ENCODE peak calls at places on chromosomes 3 and 15, in six cellular contexts. One of them, this sample, is unnamed.
A peak's percentile ranks its signal among the peaks of the same experiment; 100 is the strongest.

GRCh38 chr15:27396997-27397396 is 426.0 kb downstream of the GABRG3 start:
- DNase-seq in heart left ventricle: no peak
- DNase-seq in AG10803: no peak
- DNase-seq in HL-60: no peak
- DNase-seq in AG04450: no peak
- DNase-seq in fibroblast of lung: no peak
- DNase-seq in this sample: no peak

GRCh38 chr3:178320481-178321352 is 215.5 kb upstream of the KCNMB2 start:
- DNase-seq in heart left ventricle: peak; percentile 41
- DNase-seq in AG10803: peak; percentile 69
- DNase-seq in AG04450: peak; percentile 53
- DNase-seq in fibroblast of lung: peak; percentile 86
- DNase-seq in HL-60: no peak
- DNase-seq in this sample: peak; percentile 68

GRCh38 chr15:51139091-51139490 is 44.4 kb upstream of the TNFAIP8L3 start:
- DNase-seq in HL-60: no peak
- DNase-seq in heart left ventricle: no peak
- DNase-seq in fibroblast of lung: peak; percentile 67
- DNase-seq in AG10803: peak; percentile 25
- DNase-seq in AG04450: no peak
- DNase-seq in this sample: no peak

GRCh38 chr15:62977952-62978811 is 64.4 kb upstream of the TPM1 start:
- DNase-seq in heart left ventricle: no peak
- DNase-seq in fibroblast of lung: peak; percentile 77
- DNase-seq in AG04450: no peak
- DNase-seq in AG10803: peak; percentile 91
- DNase-seq in HL-60: no peak
- DNase-seq in this sample: peak; percentile 84

GRCh38 chr15:34799149-34799824 is 3.9 kb upstream of the ACTC1 start:
- DNase-seq in HL-60: no peak
- DNase-seq in heart left ventricle: peak; percentile 85
- DNase-seq in AG04450: no peak
- DNase-seq in fibroblast of lung: peak; percentile 10
- DNase-seq in AG10803: no peak
- DNase-seq in this sample: no peak

GRCh38 chr3:79247367-79248103 is 520.3 kb downstream of the ROBO1 start:
- DNase-seq in fibroblast of lung: peak; percentile 78
- DNase-seq in heart left ventricle: no peak
- DNase-seq in AG10803: peak; percentile 53
- DNase-seq in AG04450: peak; percentile 27
- DNase-seq in HL-60: no peak
- DNase-seq in this sample: no peak

GRCh38 chr15:41581110-41581509 is 22.1 kb downstream of the TYRO3 start:
- DNase-seq in AG10803: no peak
- DNase-seq in HL-60: no peak
- DNase-seq in heart left ventricle: no peak
- DNase-seq in AG04450: no peak
- DNase-seq in fibroblast of lung: no peak
- DNase-seq in this sample: no peak

GRCh38 chr15:43229977-43230376 is 9.2 kb upstream of the EPB42 start:
- DNase-seq in AG10803: no peak
- DNase-seq in AG04450: no peak
- DNase-seq in HL-60: no peak
- DNase-seq in heart left ventricle: no peak
- DNase-seq in fibroblast of lung: no peak
- DNase-seq in this sample: no peak

GRCh38 chr3:194851941-194852340 is 166.3 kb downstream of the FAM43A start:
- DNase-seq in HL-60: no peak
- DNase-seq in AG10803: no peak
- DNase-seq in fibroblast of lung: no peak
- DNase-seq in heart left ventricle: no peak
- DNase-seq in AG04450: no peak
- DNase-seq in this sample: no peak

GRCh38 chr15:63052961-63053698 is 10.6 kb downstream of the TPM1 start:
- DNase-seq in AG10803: peak; percentile 61
- DNase-seq in HL-60: no peak
- DNase-seq in heart left ventricle: peak; percentile 70
- DNase-seq in AG04450: no peak
- DNase-seq in fibroblast of lung: peak; percentile 55
- DNase-seq in this sample: no peak

DNA sequence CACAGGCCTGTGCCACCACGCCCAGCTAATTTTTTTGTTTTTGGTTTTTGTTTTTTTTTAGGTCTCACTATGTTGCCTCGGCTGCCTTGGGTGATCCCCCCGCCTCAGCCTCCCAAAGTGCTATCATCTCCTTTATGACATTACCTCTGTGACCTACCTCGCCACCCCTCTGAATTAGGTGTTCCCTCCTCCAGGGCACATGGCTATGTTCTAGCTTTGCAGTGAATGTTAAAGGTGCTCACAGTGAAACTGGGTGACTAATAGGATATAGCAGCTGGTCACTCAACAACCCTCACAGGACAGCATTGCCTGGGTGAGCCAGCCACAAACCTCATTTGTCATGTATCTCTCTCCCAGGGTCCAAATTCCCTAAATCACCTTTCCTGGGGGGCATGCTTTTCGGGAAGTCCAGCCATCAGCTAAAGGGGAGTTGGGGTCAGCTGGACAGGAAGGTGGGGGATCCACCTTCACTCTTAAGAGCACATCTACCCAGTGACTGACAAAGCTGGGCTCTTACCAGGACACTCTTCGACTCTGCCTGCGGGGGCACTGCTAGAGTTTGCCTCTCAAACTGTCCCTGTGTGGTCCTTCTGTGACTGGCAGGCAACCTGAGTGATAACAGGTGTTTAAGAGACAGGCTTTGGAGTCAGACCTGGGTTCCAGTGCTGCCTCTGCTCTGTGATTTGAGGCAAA is 1.6 kb upstream of the TTLL3 start:
- DNase-seq in AG10803: peak; percentile 18
- DNase-seq in AG04450: no peak
- DNase-seq in fibroblast of lung: peak; percentile 17
- DNase-seq in heart left ventricle: no peak
- DNase-seq in HL-60: no peak
- DNase-seq in this sample: no peak
- TF ChIP-seq CTCF in AG10803: peak; percentile 29
- TF ChIP-seq CTCF in AG04450: peak; percentile 32
- TF ChIP-seq CTCF in fibroblast of lung: peak; percentile 36
- TF ChIP-seq CTCF in heart left ventricle: no peak
- TF ChIP-seq CTCF in HL-60: peak; percentile 21
- TF ChIP-seq CTCF in this sample: peak; percentile 45

DNA sequence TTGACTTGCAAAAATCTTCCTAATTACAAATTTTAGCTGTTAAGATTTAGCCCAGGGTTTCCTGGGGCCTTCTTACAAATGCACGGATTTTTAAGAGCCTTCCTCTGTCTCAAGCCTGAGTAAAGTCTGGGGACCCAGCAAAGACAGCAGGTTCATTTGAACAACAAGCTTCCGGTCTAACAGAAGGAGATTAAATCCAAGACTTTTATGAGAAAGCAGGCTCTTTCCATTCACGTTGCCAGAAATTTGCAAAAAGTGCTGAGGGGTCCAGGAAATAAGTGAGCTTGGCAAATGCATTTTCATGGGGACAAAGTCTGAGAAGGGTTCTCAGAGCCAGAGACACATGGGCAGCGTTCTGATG is 115.6 kb upstream of the ARHGEF3 start:
- DNase-seq in HL-60: no peak
- DNase-seq in AG04450: no peak
- DNase-seq in heart left ventricle: no peak
- DNase-seq in AG10803: no peak
- DNase-seq in fibroblast of lung: no peak
- DNase-seq in this sample: no peak
- H3K4me3 ChIP-seq in HL-60: no peak overlapping the region
- H3K4me3 ChIP-seq in AG04450: no peak overlapping the region
- H3K4me3 ChIP-seq in heart left ventricle: no peak overlapping the region
- H3K4me3 ChIP-seq in AG10803: no peak overlapping the region
- H3K4me3 ChIP-seq in fibroblast of lung: no peak overlapping the region
- H3K4me3 ChIP-seq in this sample: no peak overlapping the region

GRCh38 chr15:59622289-59622688 is 10.7 kb downstream of the GCNT3 start:
- DNase-seq in HL-60: no peak
- DNase-seq in fibroblast of lung: peak; percentile 43
- DNase-seq in AG10803: no peak
- DNase-seq in AG04450: no peak
- DNase-seq in heart left ventricle: no peak
- DNase-seq in this sample: no peak
- TF ChIP-seq CTCF in HL-60: peak; percentile 13
- TF ChIP-seq CTCF in fibroblast of lung: peak; percentile 36
- TF ChIP-seq CTCF in AG10803: peak; percentile 24
- TF ChIP-seq CTCF in AG04450: peak; percentile 37
- TF ChIP-seq CTCF in heart left ventricle: no peak
- TF ChIP-seq CTCF in this sample: peak; percentile 63

GRCh38 chr3:136249091-136249490 is 1.0 kb upstream of the PCCB start:
- DNase-seq in AG10803: no peak
- DNase-seq in fibroblast of lung: no peak
- DNase-seq in AG04450: no peak
- DNase-seq in HL-60: no peak
- DNase-seq in heart left ventricle: no peak
- DNase-seq in this sample: no peak
- H3K4me3 ChIP-seq in AG10803: no peak overlapping the region
- H3K4me3 ChIP-seq in fibroblast of lung: no peak overlapping the region
- H3K4me3 ChIP-seq in AG04450: no peak overlapping the region
- H3K4me3 ChIP-seq in HL-60: no peak overlapping the region
- H3K4me3 ChIP-seq in heart left ventricle: no peak overlapping the region
- H3K4me3 ChIP-seq in this sample: no peak overlapping the region

GRCh38 chr3:137714551-137714950 is 49.6 kb upstream of the SOX14 start:
- DNase-seq in AG04450: no peak
- DNase-seq in HL-60: no peak
- DNase-seq in AG10803: no peak
- DNase-seq in heart left ventricle: no peak
- DNase-seq in fibroblast of lung: no peak
- DNase-seq in this sample: no peak

GRCh38 chr3:137709011-137709601 is 55.0 kb upstream of the SOX14 start:
- DNase-seq in fibroblast of lung: no peak
- DNase-seq in heart left ventricle: no peak
- DNase-seq in HL-60: no peak
- DNase-seq in AG04450: no peak
- DNase-seq in AG10803: no peak
- DNase-seq in this sample: peak; percentile 2
- TF ChIP-seq CTCF in fibroblast of lung: no peak
- TF ChIP-seq CTCF in heart left ventricle: peak; percentile 25
- TF ChIP-seq CTCF in HL-60: peak; percentile 42
- TF ChIP-seq CTCF in AG04450: no peak
- TF ChIP-seq CTCF in AG10803: no peak
- TF ChIP-seq CTCF in this sample: peak; percentile 74

GRCh38 chr3:16514021-16514700 is 662 bp upstream of the RFTN1 start:
- DNase-seq in HL-60: no peak
- DNase-seq in fibroblast of lung: no peak
- DNase-seq in AG10803: no peak
- DNase-seq in heart left ventricle: no peak
- DNase-seq in AG04450: no peak
- DNase-seq in this sample: no peak
- H3K4me3 ChIP-seq in HL-60: peak overlapping the region; percentile 80
- H3K4me3 ChIP-seq in fibroblast of lung: peak overlapping the region; percentile 38
- H3K4me3 ChIP-seq in AG10803: peak overlapping the region; percentile 95
- H3K4me3 ChIP-seq in heart left ventricle: peak overlapping the region; percentile 94
- H3K4me3 ChIP-seq in AG04450: peak overlapping the region; percentile 96
- H3K4me3 ChIP-seq in this sample: peak overlapping the region; percentile 93

DNA sequence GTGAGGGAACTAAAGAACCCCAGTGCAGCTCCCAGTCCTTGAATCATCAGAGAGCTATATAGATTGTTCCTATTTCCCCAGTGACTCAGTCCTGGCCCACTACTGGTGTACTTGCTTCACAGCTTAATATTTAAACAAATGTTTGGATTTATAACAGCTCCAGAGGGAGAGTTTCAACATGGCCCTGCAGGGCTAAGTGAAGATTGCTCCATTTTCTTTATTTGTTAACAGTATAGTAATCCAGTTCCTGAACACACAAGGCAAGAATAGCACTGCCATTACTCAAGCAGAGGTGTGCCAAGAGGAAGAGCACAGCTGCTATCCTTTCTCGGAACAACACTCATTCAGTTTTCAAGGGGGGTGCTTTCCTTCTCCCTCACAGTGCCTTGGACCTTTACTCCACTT is 6.5 kb downstream of the SQOR start:
- DNase-seq in fibroblast of lung: peak; percentile 72
- DNase-seq in HL-60: peak; percentile 59
- DNase-seq in AG10803: peak; percentile 98
- DNase-seq in heart left ventricle: no peak
- DNase-seq in AG04450: peak; percentile 90
- DNase-seq in this sample: peak; percentile 98
- TF ChIP-seq CTCF in fibroblast of lung: peak; percentile 23
- TF ChIP-seq CTCF in HL-60: no peak
- TF ChIP-seq CTCF in AG10803: peak; percentile 33
- TF ChIP-seq CTCF in heart left ventricle: no peak
- TF ChIP-seq CTCF in AG04450: peak; percentile 16
- TF ChIP-seq CTCF in this sample: no peak

This sample was measured in epithelial cell of proximal tubule.